ENCODE peak calls at places on chromosome 21, in eight cellular contexts. D, G, K, F, V, U, M and T are unnamed samples.

GRCh38 chr21:8991968-8992621 is 1529.3 kb upstream of the TPTE start:
- DNase-seq in G (peak), M (peak), V (no peak), D (no peak), F (no peak), K (no peak), U (no peak), T (no peak)

GRCh38 chr21:41993744-41994143 is 16.4 kb downstream of the ZBTB21 start:
- DNase-seq in D (no peak), K (no peak), M (peak), V (no peak), G (no peak), F (no peak), U (no peak), T (no peak)

GRCh38 chr21:42160111-42160949 is 58.6 kb upstream of the ABCG1 start:
- DNase-seq in G (no peak), K (no peak), V (no peak), U (no peak), D (peak), M (no peak), F (no peak), T (no peak)

GRCh38 chr21:38958940-38959685 is 153.4 kb downstream of the ETS2 start:
- DNase-seq in D (peak), V (no peak), M (peak), G (peak), U (no peak), F (peak), K (no peak), T (no peak)

GRCh38 chr21:42837421-42838211 is 41.7 kb downstream of the WDR4 start:
- DNase-seq in V (no peak), F (no peak), M (no peak), D (peak), G (no peak), K (no peak), U (no peak), T (no peak)

GRCh38 chr21:21997390-21998333 is 999.5 kb downstream of the NCAM2 start:
- DNase-seq in F (no peak), D (no peak), U (no peak), K (no peak), G (no peak), M (no peak), V (no peak), T (no peak)

GRCh38 chr21:16570196-16570595 is 840.4 kb downstream of the USP25 start:
- DNase-seq in K (no peak), G (no peak), D (no peak), M (peak), F (no peak), U (no peak), V (no peak), T (no peak)

GRCh38 chr21:31293986-31294385 is 50.1 kb downstream of the TIAM1 start:
- DNase-seq in U (no peak), K (no peak), M (peak), F (no peak), G (peak), D (no peak), V (no peak), T (peak)

GRCh38 chr21:30057108-30057507 is 109.5 kb downstream of the CLDN17 start:
- DNase-seq in V (no peak), U (no peak), M (no peak), K (no peak), D (no peak), F (no peak), G (no peak), T (no peak)

GRCh38 chr21:14453339-14453738 is 70.4 kb upstream of the HSPA13 start:
- DNase-seq in D (no peak), F (no peak), U (no peak), M (no peak), G (no peak), V (no peak), K (no peak), T (no peak)

GRCh38 chr21:35227774-35228173 is 178.7 kb upstream of the RUNX1 start:
- DNase-seq in M (no peak), D (no peak), G (no peak), V (no peak), K (no peak), F (no peak), U (no peak), T (no peak)

GRCh38 chr21:35225573-35225972 is 176.5 kb upstream of the RUNX1 start:
- DNase-seq in U (no peak), G (no peak), D (no peak), M (no peak), V (no peak), K (no peak), F (no peak), T (no peak)

GRCh38 chr21:35226302-35226701 is 177.2 kb upstream of the RUNX1 start:
- DNase-seq in V (no peak), G (no peak), D (no peak), U (no peak), F (no peak), M (peak), K (no peak), T (no peak)

GRCh38 chr21:35229290-35229689 is 180.2 kb upstream of the RUNX1 start:
- DNase-seq in M (no peak), G (no peak), V (no peak), K (no peak), U (no peak), F (no peak), D (no peak), T (no peak)

GRCh38 chr21:35226960-35227741 is 178.0 kb upstream of the RUNX1 start:
- DNase-seq in F (no peak), K (no peak), D (no peak), V (no peak), M (no peak), U (no peak), G (no peak), T (no peak)
- H3K4me3 ChIP-seq in F (no peak), K (no peak), D (no peak), V (no peak), M (no peak), U (no peak), G (no peak), T (no peak)

GRCh38 chr21:28523367-28523766 is 469.3 kb downstream of the LTN1 start:
- DNase-seq in G (no peak), V (no peak), D (no peak), K (no peak), F (no peak), M (no peak), U (no peak), T (no peak)

GRCh38 chr21:28518620-28519019 is 474.1 kb downstream of the LTN1 start:
- DNase-seq in U (no peak), V (no peak), F (no peak), K (no peak), D (no peak), G (peak), M (no peak), T (no peak)

GRCh38 chr21:28516996-28517592 is 475.6 kb downstream of the LTN1 start:
- DNase-seq in G (peak), K (peak), U (peak), F (peak), D (peak), M (peak), V (peak), T (no peak)

DNA sequence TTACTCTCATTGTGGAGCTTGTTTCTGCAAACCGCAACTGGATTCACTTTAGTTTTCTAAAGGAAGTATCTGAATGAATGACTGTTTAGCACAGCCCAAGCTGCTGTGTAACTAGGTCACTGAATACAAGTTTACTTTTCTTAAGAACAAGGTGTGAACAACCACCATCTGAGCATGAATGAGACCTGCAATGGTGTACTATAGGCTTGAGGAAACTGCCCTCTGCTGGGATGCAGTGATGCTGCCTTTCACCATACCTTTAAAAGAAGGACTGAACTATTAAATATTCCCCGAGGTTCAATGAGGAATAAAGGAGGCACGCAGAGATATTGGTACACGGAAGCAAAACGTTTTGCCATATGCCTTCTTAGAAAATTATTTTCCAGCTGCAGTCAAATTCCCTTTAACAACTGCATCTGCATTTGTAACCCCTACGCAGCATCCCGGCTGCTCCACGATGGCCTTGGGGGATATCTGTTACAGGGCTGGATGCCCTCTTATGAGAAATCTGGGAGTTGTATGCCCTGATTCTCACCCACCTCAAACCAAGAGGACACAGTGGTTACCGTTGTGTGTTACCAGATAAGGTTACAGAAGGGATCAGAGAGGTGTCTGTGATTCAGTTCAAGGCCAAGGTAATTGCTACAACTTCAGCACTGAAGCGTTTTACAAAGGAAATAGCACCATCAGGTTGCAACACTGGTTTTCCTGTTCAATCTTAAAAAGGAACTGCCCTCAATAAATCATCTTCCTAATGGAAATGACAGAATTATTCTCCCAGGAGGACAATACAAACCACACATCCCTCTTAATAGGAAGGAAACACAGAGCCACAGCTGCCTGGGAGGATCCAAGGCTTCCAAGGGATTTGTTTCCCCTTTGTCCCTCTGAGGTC is 470.5 kb downstream of the LTN1 start:
- DNase-seq in D (no peak), U (no peak), K (no peak), M (no peak), F (no peak), G (peak), V (no peak), T (no peak)
- TF ChIP-seq CTCF in D (peak), U (peak), K (no peak), M (peak), F (no peak), G (peak), V (no peak), T (peak)

GRCh38 chr21:36723371-36723881 is 24.5 kb downstream of the SIM2 start:
- DNase-seq in F (no peak), V (no peak), U (no peak), M (no peak), K (no peak), G (no peak), D (peak), T (no peak)

GRCh38 chr21:36719614-36720013 is 20.7 kb downstream of the SIM2 start:
- DNase-seq in M (no peak), F (no peak), D (peak), K (peak), U (no peak), G (no peak), V (no peak), T (no peak)

GRCh38 chr21:36718951-36719501 is 20.1 kb downstream of the SIM2 start:
- DNase-seq in K (no peak), U (no peak), F (no peak), V (no peak), G (no peak), D (peak), M (no peak), T (no peak)

GRCh38 chr21:36722370-36723368 is 23.8 kb downstream of the SIM2 start:
- DNase-seq in V (no peak), D (peak), M (no peak), G (no peak), K (no peak), F (no peak), U (no peak), T (no peak)

GRCh38 chr21:36721817-36722216 is 22.9 kb downstream of the SIM2 start:
- DNase-seq in M (no peak), V (no peak), F (no peak), G (no peak), U (no peak), D (peak), K (no peak), T (no peak)
- H3K4me3 ChIP-seq in M (no peak), V (no peak), F (no peak), G (no peak), U (no peak), D (no peak), K (no peak), T (no peak)

GRCh38 chr21:45300786-45301520 is 13.3 kb upstream of the POFUT2 start:
- DNase-seq in F (no peak), K (no peak), V (no peak), D (peak), G (no peak), M (no peak), U (peak), T (no peak)

GRCh38 chr21:45299864-45300785 is 12.4 kb upstream of the POFUT2 start:
- DNase-seq in U (peak), M (peak), D (peak), G (no peak), F (no peak), V (no peak), K (no peak), T (peak)

GRCh38 chr21:45297869-45298268 is 10.2 kb upstream of the POFUT2 start:
- DNase-seq in V (no peak), D (no peak), M (no peak), F (no peak), G (no peak), U (no peak), K (no peak), T (no peak)

GRCh38 chr21:45297329-45297728 is 9.6 kb upstream of the POFUT2 start:
- DNase-seq in D (no peak), G (no peak), M (no peak), V (no peak), U (no peak), K (no peak), F (no peak), T (no peak)

DNA sequence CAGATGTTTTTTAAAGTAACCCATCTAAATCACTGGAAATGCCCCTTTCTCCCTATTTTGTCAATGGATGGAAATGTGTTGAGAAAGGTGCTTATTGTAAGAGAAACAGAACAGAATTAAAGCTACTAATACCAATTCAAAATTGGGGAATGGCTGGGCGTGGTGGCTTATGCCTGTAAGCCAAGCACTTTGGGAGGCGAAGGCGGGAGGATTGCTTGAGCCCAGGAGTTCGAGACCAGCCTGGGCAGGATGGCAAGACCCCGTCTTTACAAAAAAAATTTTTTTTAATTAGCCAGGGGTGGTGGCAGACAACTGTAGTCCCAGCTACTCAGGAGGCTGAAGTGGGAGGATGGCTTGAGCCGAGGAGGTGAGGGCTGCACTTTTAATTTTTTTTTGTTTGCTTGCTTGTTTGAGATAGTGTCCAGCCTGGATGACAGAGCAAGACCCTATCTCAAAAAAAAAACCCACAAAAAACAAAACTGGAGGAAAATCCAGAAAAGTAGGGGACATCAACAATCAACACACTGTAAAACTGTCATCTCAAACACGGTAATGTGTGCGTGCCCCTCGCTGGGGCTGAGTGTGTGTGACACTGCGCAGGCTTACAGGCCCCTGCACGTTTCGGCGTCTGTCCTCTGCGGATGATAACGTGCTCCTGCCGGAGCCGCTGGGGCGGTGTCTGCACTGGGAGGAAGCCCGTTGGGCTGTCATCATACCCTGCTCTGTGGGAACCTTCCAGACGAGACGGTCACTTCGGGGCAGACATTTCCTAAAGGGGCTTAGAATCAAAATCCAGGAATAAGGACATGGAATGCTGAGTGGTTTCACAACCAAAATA is 11.6 kb upstream of the POFUT2 start:
- DNase-seq in G (peak), F (no peak), U (peak), V (no peak), K (no peak), D (peak), M (no peak), T (no peak)
- TF ChIP-seq CTCF in G (no peak), F (no peak), U (no peak), V (no peak), K (no peak), D (no peak), M (no peak), T (no peak)

GRCh38 chr21:23968722-23969647 is 1638.3 kb downstream of the MRPL39 start:
- DNase-seq in F (peak), K (peak), U (no peak), D (no peak), G (no peak), M (no peak), V (no peak), T (no peak)

GRCh38 chr21:23963454-23963853 is 1643.8 kb downstream of the MRPL39 start:
- DNase-seq in V (no peak), G (peak), K (no peak), M (no peak), D (no peak), F (no peak), U (no peak), T (no peak)

DNA sequence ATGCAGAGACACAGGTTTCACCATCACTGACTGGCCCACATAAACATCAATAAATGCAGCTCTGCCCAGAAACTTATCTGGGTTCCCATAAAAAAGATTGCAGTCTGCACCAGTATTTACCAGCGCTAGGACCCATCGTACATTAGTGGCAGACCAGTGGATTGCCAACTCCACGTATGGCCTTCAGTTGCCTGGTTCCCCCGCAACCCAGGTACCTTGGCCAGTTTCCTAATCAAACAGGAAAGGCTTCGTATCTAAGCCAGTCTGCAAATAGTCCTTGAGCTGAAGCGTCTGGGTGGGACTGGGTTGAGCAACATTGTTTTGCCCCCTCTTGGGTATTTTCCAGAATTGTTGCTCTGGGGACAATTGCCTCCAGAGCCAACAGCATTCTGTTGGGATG is 1639.3 kb downstream of the MRPL39 start:
- DNase-seq in K (peak), V (no peak), M (no peak), U (no peak), G (no peak), D (no peak), F (no peak), T (no peak)
- H3K4me3 ChIP-seq in K (no peak), V (no peak), M (no peak), U (no peak), G (no peak), D (no peak), F (no peak), T (no peak)

DNA sequence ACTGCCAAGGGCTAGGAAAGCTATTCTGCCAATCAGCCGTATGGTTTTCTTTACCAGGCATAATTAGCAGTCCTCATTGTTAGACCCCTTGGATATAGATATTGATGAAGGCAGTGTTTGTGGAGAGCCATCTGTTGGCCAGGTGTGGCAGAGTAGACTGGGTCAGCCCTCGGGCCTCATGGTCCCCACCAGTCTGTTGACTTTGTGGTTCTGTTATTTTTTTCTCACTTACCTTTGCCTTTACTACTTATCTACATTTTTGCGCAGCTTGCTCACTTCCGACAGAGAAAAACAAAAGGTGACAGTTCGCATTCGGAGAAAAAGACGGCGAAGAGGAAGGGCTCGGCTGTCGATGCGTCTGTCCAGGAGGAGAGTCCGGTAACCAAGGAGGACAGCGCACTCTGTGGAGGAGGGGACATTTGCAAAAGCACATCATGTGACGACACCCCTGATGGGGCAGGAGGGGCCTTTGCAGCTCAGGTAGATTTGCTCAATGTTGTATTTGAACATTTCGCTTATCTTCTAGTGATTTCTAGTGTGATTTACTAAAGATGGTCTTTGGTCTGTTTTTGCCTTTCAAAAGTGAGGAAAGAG is 2.3 kb downstream of the PCNT start:
- DNase-seq in F (no peak), M (no peak), U (no peak), G (no peak), D (no peak), V (no peak), K (no peak), T (no peak)
- TF ChIP-seq CTCF in F (no peak), M (no peak), U (no peak), G (peak), D (no peak), V (no peak), K (no peak), T (no peak)

GRCh38 chr21:33893917-33894316 is 21.7 kb downstream of the ATP5PO start:
- DNase-seq in D (no peak), G (no peak), K (no peak), V (no peak), M (no peak), U (no peak), F (no peak), T (peak)

GRCh38 chr21:33892853-33893252 is 22.8 kb downstream of the ATP5PO start:
- DNase-seq in G (no peak), D (no peak), U (no peak), K (no peak), V (no peak), M (no peak), F (no peak), T (no peak)

GRCh38 chr21:33895356-33895755 is 20.2 kb downstream of the ATP5PO start:
- DNase-seq in K (no peak), F (no peak), U (no peak), G (no peak), M (peak), V (no peak), D (no peak), T (no peak)

GRCh38 chr21:33896691-33897090 is 18.9 kb downstream of the ATP5PO start:
- DNase-seq in F (no peak), U (no peak), V (no peak), M (no peak), K (no peak), G (peak), D (no peak), T (no peak)

DNA sequence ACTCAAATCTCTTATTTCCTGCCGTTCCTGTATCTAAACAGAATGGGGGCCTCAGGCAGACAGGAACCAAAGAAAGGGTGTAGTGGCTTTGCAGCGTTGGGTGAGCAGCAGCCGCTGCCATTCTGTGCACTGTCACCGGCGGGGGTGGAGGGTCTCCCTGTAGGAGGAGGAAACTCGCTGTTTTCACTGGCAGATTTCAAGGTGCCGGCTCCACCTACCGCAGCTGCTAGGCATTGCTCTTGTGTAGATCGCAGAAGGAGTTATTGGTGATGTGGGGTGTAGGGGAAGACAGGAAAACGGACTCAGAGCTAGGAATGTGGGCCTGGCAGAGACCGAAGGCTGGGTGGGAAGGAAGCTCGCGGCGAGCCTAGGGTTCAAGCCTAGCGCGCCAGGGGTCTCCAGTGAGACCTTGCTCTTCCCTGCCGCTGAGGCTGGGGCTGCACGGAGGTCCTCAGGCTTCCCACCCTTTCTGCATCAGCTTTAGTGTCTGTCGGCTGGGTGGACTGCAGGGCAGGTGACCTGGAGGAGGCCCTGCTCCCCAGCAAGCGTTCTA is 20.8 kb downstream of the ATP5PO start:
- DNase-seq in M (peak), V (peak), K (peak), G (peak), D (peak), U (peak), F (peak), T (peak)
- H3K4me3 ChIP-seq in M (peak), V (peak), K (peak), G (no peak), D (peak), U (peak), F (no peak), T (peak)